ENCODE peak calls at places on chromosome 5, in six cellular contexts. Q, Z, Y, S, U and M are unnamed samples.

GRCh38 chr5:175867587-175868347 is 3.6 kb upstream of the CPLX2 start:
- DNase-seq in Q (no peak), Z (no peak), Y (peak), S (no peak), U (no peak), M (no peak)

GRCh38 chr5:21646469-21646868 is 1206.7 kb downstream of the CDH12 start:
- DNase-seq in Z (no peak), Q (no peak), U (no peak), Y (no peak), S (peak), M (no peak)

GRCh38 chr5:174785120-174785680 is 60.8 kb downstream of the MSX2 start:
- DNase-seq in S (no peak), Q (no peak), Z (no peak), Y (no peak), U (no peak), M (no peak)

GRCh38 chr5:78757269-78758053 is 108.9 kb upstream of the LHFPL2 start:
- DNase-seq in U (no peak), Y (no peak), Z (no peak), S (peak), Q (no peak), M (no peak)

GRCh38 chr5:147177125-147177840 is 57.5 kb upstream of the STK32A start:
- DNase-seq in Y (no peak), Q (peak), U (no peak), Z (no peak), S (peak), M (no peak)

GRCh38 chr5:178356459-178356872 is 123.9 kb upstream of the PHYKPL start:
- DNase-seq in S (no peak), Z (no peak), Q (no peak), U (no peak), Y (no peak), M (no peak)

GRCh38 chr5:174448662-174449061 is 275.7 kb upstream of the MSX2 start:
- DNase-seq in Y (peak), S (no peak), U (no peak), Z (no peak), Q (no peak), M (no peak)

GRCh38 chr5:27568811-27569210 is 530.4 kb upstream of the CDH9 start:
- DNase-seq in S (peak), Q (no peak), Y (peak), U (no peak), Z (no peak), M (no peak)

GRCh38 chr5:95009812-95010211 is 275.1 kb downstream of the MCTP1 start:
- DNase-seq in Q (no peak), U (no peak), S (no peak), Y (no peak), Z (no peak), M (no peak)

GRCh38 chr5:164191240-164191639 is 685.8 kb downstream of the MAT2B start:
- DNase-seq in Y (no peak), Z (peak), U (no peak), S (peak), Q (no peak), M (no peak)

GRCh38 chr5:139925650-139926640 is 117.2 kb downstream of the NRG2 start:
- DNase-seq in S (peak), Z (no peak), Y (no peak), Q (peak), U (no peak), M (no peak)

GRCh38 chr5:8445139-8445538 is 576.2 kb downstream of the MTRR start:
- DNase-seq in Z (no peak), Y (no peak), Q (no peak), S (no peak), U (no peak), M (no peak)

GRCh38 chr5:12934722-12935121 is 1009.8 kb downstream of the DNAH5 start:
- DNase-seq in Q (no peak), S (no peak), Z (no peak), U (no peak), Y (peak), M (no peak)

GRCh38 chr5:143400541-143401252 is 2.8 kb downstream of the NR3C1 start:
- DNase-seq in U (no peak), Z (no peak), Y (no peak), Q (no peak), S (peak), M (no peak)

GRCh38 chr5:156208271-156208670 is 118.7 kb upstream of the SGCD start:
- DNase-seq in Z (no peak), U (no peak), S (no peak), Y (no peak), Q (no peak), M (no peak)

GRCh38 chr5:44691811-44692210 is 116.9 kb upstream of the MRPS30 start:
- DNase-seq in S (no peak), Q (no peak), Z (no peak), U (no peak), Y (peak), M (no peak)

GRCh38 chr5:86909896-86910295 is 292.2 kb downstream of the COX7C start:
- DNase-seq in S (peak), Z (peak), Y (peak), U (no peak), Q (no peak), M (no peak)

GRCh38 chr5:126445502-126446174 is 22.4 kb downstream of the GRAMD2B start:
- DNase-seq in Y (no peak), Q (no peak), U (no peak), S (no peak), Z (peak), M (no peak)

GRCh38 chr5:132008961-132009680 is 2.3 kb downstream of the ACSL6 start:
- DNase-seq in Q (no peak), S (no peak), Y (peak), Z (no peak), U (no peak), M (no peak)

GRCh38 chr5:174342696-174343095 is 297.2 kb downstream of the NSG2 start:
- DNase-seq in Y (no peak), U (no peak), Q (no peak), S (no peak), Z (no peak), M (no peak)

GRCh38 chr5:131104169-131104775 is 60.8 kb downstream of the HINT1 start:
- DNase-seq in U (no peak), S (no peak), Y (no peak), Q (no peak), Z (no peak), M (no peak)

GRCh38 chr5:74105126-74105780 is 479.3 kb downstream of the ARHGEF28 start:
- DNase-seq in Y (no peak), Q (no peak), U (no peak), S (no peak), Z (no peak), M (no peak)

GRCh38 chr5:126597156-126597555 is 2.1 kb upstream of the ALDH7A1 start:
- DNase-seq in Q (no peak), S (peak), Y (peak), U (no peak), Z (peak), M (no peak)

GRCh38 chr5:76221311-76221710 is 138.1 kb downstream of the SV2C start:
- DNase-seq in Y (no peak), S (no peak), Z (no peak), Q (no peak), U (no peak), M (no peak)

GRCh38 chr5:136526021-136526420 is 160.7 kb upstream of the TRPC7 start:
- DNase-seq in S (no peak), U (no peak), Q (no peak), Y (no peak), Z (no peak), M (no peak)

GRCh38 chr5:32297181-32298055 is 15.3 kb downstream of the MTMR12 start:
- DNase-seq in Y (no peak), Z (no peak), Q (peak), S (no peak), U (no peak), M (no peak)

GRCh38 chr5:71816307-71816706 is 97.2 kb downstream of the CARTPT start:
- DNase-seq in Y (no peak), U (no peak), Z (no peak), Q (no peak), S (no peak), M (peak)

GRCh38 chr5:36323926-36324781 is 22.5 kb upstream of the RANBP3L start:
- DNase-seq in S (no peak), Q (no peak), Y (no peak), Z (no peak), U (no peak), M (no peak)

GRCh38 chr5:112735702-112736101 is 2.0 kb upstream of the APC start:
- DNase-seq in Z (no peak), U (no peak), Q (no peak), Y (peak), S (peak), M (no peak)

GRCh38 chr5:96776606-96777005 is 31.1 kb downstream of the ERAP1 start:
- DNase-seq in Q (no peak), Y (no peak), U (no peak), Z (no peak), S (no peak), M (no peak)

GRCh38 chr5:102433473-102433872 is 65.3 kb downstream of the SLCO6A1 start:
- DNase-seq in Q (no peak), Z (no peak), Y (no peak), S (no peak), U (no peak), M (no peak)

GRCh38 chr5:45162974-45163373 is 354.2 kb downstream of the MRPS30 start:
- DNase-seq in U (no peak), Y (no peak), S (no peak), Q (no peak), Z (no peak), M (no peak)

GRCh38 chr5:157166164-157166493 is at the start of gene GARIN3:
- DNase-seq in S (no peak), U (no peak), Y (no peak), Z (no peak), Q (no peak), M (no peak)

GRCh38 chr5:171953860-171954701 is 52.4 kb downstream of the FBXW11 start:
- DNase-seq in Y (peak), U (no peak), Z (no peak), Q (peak), S (peak), M (no peak)

GRCh38 chr5:59813761-59814562 is 79.6 kb downstream of the PDE4D start:
- DNase-seq in U (no peak), S (peak), Y (peak), Z (peak), Q (peak), M (no peak)

GRCh38 chr5:91378683-91379601 is 4.2 kb downstream of the ARRDC3 start:
- DNase-seq in Q (no peak), S (peak), Z (no peak), U (no peak), Y (no peak), M (no peak)

GRCh38 chr5:139671096-139671841 is 23.1 kb downstream of the CXXC5 start:
- DNase-seq in U (no peak), Q (no peak), Y (peak), S (no peak), Z (no peak), M (no peak)

GRCh38 chr5:60814498-60814897 is 29.6 kb downstream of the ELOVL7 start:
- DNase-seq in S (no peak), U (no peak), Y (no peak), Q (no peak), Z (no peak), M (no peak)

GRCh38 chr5:68196876-68197275 is 18.7 kb upstream of the PIK3R1 start:
- DNase-seq in U (no peak), S (no peak), Y (no peak), Z (no peak), Q (no peak), M (no peak)

GRCh38 chr5:181243521-181244307 is at the start of gene RACK1:
- DNase-seq in Q (no peak), Z (peak), S (peak), Y (peak), U (peak), M (peak)